ENCODE peak calls at places on chromosomes 1 and 21, in seven cellular contexts. E is astrocyte of the cerebellum, J is dorsolateral prefrontal cortex, M is NCI-H1092 treated with DMSO at 0.1 percent for 48 hours, S is nephron progenitor cell, I is sigmoid colon, R is NCI-H1105. F is an unnamed sample.

GRCh38 chr1:31755850-31756492 is 8.2 kb downstream of the ADGRB2 start:
- DNase-seq in E (no peak), J (no peak), M (no peak), S (no peak), I (no peak), R (no peak), F (no peak)

GRCh38 chr21:38129711-38130110 is 127.1 kb upstream of the KCNJ15 start:
- DNase-seq in E (no peak), J (no peak), M (peak), S (no peak), I (no peak), R (peak), F (no peak)

GRCh38 chr1:174165471-174166137 is 6.3 kb downstream of the RABGAP1L start:
- DNase-seq in E (no peak), J (peak), M (no peak), S (no peak), I (no peak), R (no peak), F (no peak)

GRCh38 chr1:236472850-236473788 is 50.7 kb upstream of the LGALS8 start:
- DNase-seq in E (no peak), J (no peak), M (no peak), S (no peak), I (no peak), R (no peak), F (no peak)

GRCh38 chr1:38778521-38778920 is 81.1 kb downstream of the RRAGC start:
- DNase-seq in E (no peak), J (no peak), M (no peak), S (no peak), I (no peak), R (no peak), F (no peak)

GRCh38 chr1:89780721-89781120 is 40.1 kb upstream of the LRRC8D start:
- DNase-seq in E (peak), J (no peak), M (peak), S (no peak), I (no peak), R (peak), F (peak)

GRCh38 chr1:90143522-90144050 is 148.7 kb downstream of the ZNF326 start:
- DNase-seq in E (no peak), J (no peak), M (no peak), S (no peak), I (no peak), R (no peak), F (no peak)

GRCh38 chr1:155645648-155646047 is 35.6 kb downstream of the MSTO1 start:
- DNase-seq in E (no peak), J (no peak), M (no peak), S (no peak), I (no peak), R (no peak), F (peak)

GRCh38 chr1:119275930-119276215 is 92.7 kb upstream of the HAO2 start:
- DNase-seq in E (no peak), J (no peak), M (no peak), S (no peak), I (no peak), R (no peak), F (no peak)

GRCh38 chr1:245197911-245198379 is 43.2 kb downstream of the KIF26B start:
- DNase-seq in E (no peak), J (no peak), M (no peak), S (no peak), I (no peak), R (no peak), F (peak)

GRCh38 chr1:231866392-231867331 is 240.1 kb downstream of the DISC1 start:
- DNase-seq in E (no peak), J (peak), M (peak), S (peak), I (no peak), R (peak), F (peak)

GRCh38 chr1:200888349-200888838 is 6.3 kb upstream of the INAVA start:
- DNase-seq in E (no peak), J (no peak), M (no peak), S (peak), I (peak), R (no peak), F (peak)

GRCh38 chr1:23216771-23217420 is 406 bp downstream of the HTR1D start:
- DNase-seq in E (no peak), J (no peak), M (no peak), S (peak), I (no peak), R (peak), F (no peak)

GRCh38 chr1:213820362-213821149 is 167.2 kb upstream of the PROX1 start:
- DNase-seq in E (no peak), J (no peak), M (peak), S (no peak), I (no peak), R (peak), F (no peak)

GRCh38 chr1:218312509-218312908 is 27.4 kb downstream of the RRP15 start:
- DNase-seq in E (no peak), J (no peak), M (no peak), S (no peak), I (no peak), R (no peak), F (no peak)

GRCh38 chr1:71721532-71721931 is 560.8 kb downstream of the NEGR1 start:
- DNase-seq in E (no peak), J (no peak), M (no peak), S (no peak), I (no peak), R (no peak), F (no peak)

F was measured in mammary epithelial cell.